ENCODE peak calls at places on chromosome X, in ten cellular contexts. C is H9, B is EL, D is tibial artery, T is COR-L47, V is H4, H is astrocyte of the spinal cord, R is left ventricle myocardium superior, X is AML-193, E is NCI-H1694. M is an unnamed sample.

GRCh38 chrX:110142096-110142495 is 139.2 kb downstream of the TMEM164 start:
- DNase-seq in C (no peak), B (no peak), D (no peak), T (no peak), V (no peak), H (no peak), R (no peak), X (no peak), E (no peak), M (no peak)

GRCh38 chrX:50905334-50905733 is 5.2 kb upstream of the BMP15 start:
- DNase-seq in C (no peak), B (no peak), D (no peak), T (no peak), V (no peak), H (no peak), R (no peak), X (peak), E (no peak), M (no peak)

GRCh38 chrX:40248822-40249221 is 151.1 kb upstream of the BCOR start:
- DNase-seq in C (no peak), B (no peak), D (no peak), T (no peak), V (no peak), H (no peak), R (no peak), X (no peak), E (no peak), M (no peak)

GRCh38 chrX:65587616-65588526 is 53.3 kb upstream of the LAS1L start:
- DNase-seq in C (no peak), B (peak), D (peak), T (peak), V (peak), H (peak), R (peak), X (peak), E (no peak), M (no peak)

GRCh38 chrX:18970465-18970864 is 13.4 kb downstream of the PHKA2 start:
- DNase-seq in C (no peak), B (no peak), D (no peak), T (no peak), V (no peak), H (no peak), R (no peak), X (no peak), E (no peak), M (no peak)

GRCh38 chrX:40755291-40756249 is 20.2 kb upstream of the MED14 start:
- DNase-seq in C (peak), B (no peak), D (peak), T (no peak), V (no peak), H (no peak), R (peak), X (no peak), E (no peak), M (no peak)

GRCh38 chrX:41406211-41406610 is 40.9 kb upstream of the NYX start:
- DNase-seq in C (no peak), B (peak), D (no peak), T (no peak), V (no peak), H (no peak), R (no peak), X (no peak), E (no peak), M (no peak)

GRCh38 chrX:120719622-120720021 is 89.8 kb upstream of the C1GALT1C1 start:
- DNase-seq in C (no peak), B (no peak), D (no peak), T (no peak), V (no peak), H (no peak), R (no peak), X (no peak), E (no peak), M (no peak)

GRCh38 chrX:31323658-31324057 is 251.8 kb upstream of the FTHL17 start:
- DNase-seq in C (no peak), B (no peak), D (no peak), T (no peak), V (no peak), H (no peak), R (no peak), X (no peak), E (no peak), M (no peak)

GRCh38 chrX:25599061-25599460 is 539.1 kb upstream of the MAGEB18 start:
- DNase-seq in C (no peak), B (no peak), D (no peak), T (no peak), V (peak), H (peak), R (no peak), X (no peak), E (no peak), M (no peak)

GRCh38 chrX:31871989-31872388 is 800.1 kb upstream of the FTHL17 start:
- DNase-seq in C (no peak), B (no peak), D (no peak), T (no peak), V (no peak), H (peak), R (no peak), X (no peak), E (no peak), M (no peak)

GRCh38 chrX:133497356-133497755 is 82.1 kb upstream of the GPC4 start:
- DNase-seq in C (no peak), B (no peak), D (no peak), T (no peak), V (no peak), H (no peak), R (no peak), X (no peak), E (no peak), M (no peak)

GRCh38 chrX:39063037-39063436 is 261.8 kb downstream of the MID1IP1 start:
- DNase-seq in C (no peak), B (no peak), D (no peak), T (peak), V (no peak), H (no peak), R (no peak), X (peak), E (no peak), M (no peak)

GRCh38 chrX:49829016-49829415 is at the start of gene PAGE4:
- DNase-seq in C (peak), B (no peak), D (no peak), T (no peak), V (no peak), H (no peak), R (no peak), X (no peak), E (no peak), M (no peak)

GRCh38 chrX:35046646-35047231 is 104.1 kb downstream of the FAM47B start:
- DNase-seq in C (no peak), B (peak), D (no peak), T (no peak), V (no peak), H (no peak), R (no peak), X (no peak), E (no peak), M (no peak)

GRCh38 chrX:41558531-41558930 is 111.4 kb downstream of the NYX start:
- DNase-seq in C (no peak), B (peak), D (no peak), T (no peak), V (no peak), H (peak), R (no peak), X (peak), E (no peak), M (no peak)

GRCh38 chrX:3548743-3549441 is 164.6 kb downstream of the PRKX start:
- DNase-seq in C (no peak), B (peak), D (no peak), T (no peak), V (peak), H (peak), R (no peak), X (no peak), E (peak), M (peak)

GRCh38 chrX:137431693-137432488 is 134.0 kb upstream of the ZIC3 start:
- DNase-seq in C (peak), B (no peak), D (no peak), T (no peak), V (no peak), H (no peak), R (no peak), X (no peak), E (no peak), M (no peak)

GRCh38 chrX:40420899-40421729 is 159.7 kb upstream of the ATP6AP2 start:
- DNase-seq in C (no peak), B (peak), D (no peak), T (no peak), V (peak), H (peak), R (peak), X (no peak), E (no peak), M (no peak)

GRCh38 chrX:15497865-15498264 is 2.7 kb upstream of the BMX start:
- DNase-seq in C (peak), B (peak), D (no peak), T (peak), V (peak), H (peak), R (peak), X (peak), E (peak), M (peak)

GRCh38 chrX:2552621-2553297 is 52.0 kb upstream of the DHRSX start:
- DNase-seq in C (no peak), B (peak), D (no peak), T (no peak), V (peak), H (peak), R (no peak), X (no peak), E (no peak), M (no peak)

GRCh38 chrX:103360092-103360491 is 3.8 kb downstream of the TCEAL9 start:
- DNase-seq in C (no peak), B (no peak), D (no peak), T (no peak), V (no peak), H (no peak), R (no peak), X (no peak), E (no peak), M (no peak)

GRCh38 chrX:53357799-53358530 is 64.5 kb downstream of the SMC1A start:
- DNase-seq in C (peak), B (no peak), D (no peak), T (peak), V (no peak), H (peak), R (no peak), X (no peak), E (no peak), M (peak)

GRCh38 chrX:13123857-13124345 is 79.5 kb upstream of the FAM9C start:
- DNase-seq in C (no peak), B (peak), D (no peak), T (no peak), V (peak), H (peak), R (no peak), X (no peak), E (no peak), M (no peak)

GRCh38 chrX:42519666-42520231 is 258.2 kb downstream of the PPP1R2C start:
- DNase-seq in C (no peak), B (peak), D (no peak), T (no peak), V (peak), H (peak), R (no peak), X (no peak), E (no peak), M (no peak)

GRCh38 chrX:16002185-16002584 is 121.2 kb upstream of the GRPR start:
- DNase-seq in C (no peak), B (peak), D (no peak), T (no peak), V (peak), H (peak), R (no peak), X (no peak), E (no peak), M (no peak)

GRCh38 chrX:46543441-46543840 is 1.8 kb downstream of the ZNF674 start:
- DNase-seq in C (no peak), B (no peak), D (no peak), T (no peak), V (no peak), H (no peak), R (no peak), X (no peak), E (no peak), M (no peak)

GRCh38 chrX:11474576-11474975 is 181.4 kb downstream of the AMELX start:
- DNase-seq in C (no peak), B (no peak), D (no peak), T (no peak), V (no peak), H (no peak), R (no peak), X (no peak), E (no peak), M (no peak)

GRCh38 chrX:131734621-131735020 is 190.7 kb downstream of the OR13H1 start:
- DNase-seq in C (no peak), B (no peak), D (no peak), T (no peak), V (no peak), H (peak), R (no peak), X (no peak), E (no peak), M (peak)